ENCODE peak calls at places on chromosomes 16 and 17, in ten cellular contexts. C is fibroblast of lung, F is right lobe of liver, J is body of pancreas, N is BJ, L is uterus, G is AG04449, P is choroid plexus epithelial cell, A is DND-41, Y is heart left ventricle. R is an unnamed sample.

GRCh38 chr17:17714261-17714866 is 33.1 kb downstream of the RAI1 start:
- DNase-seq in N (no peak), Y (no peak), G (no peak), F (no peak), P (no peak), J (no peak), C (no peak), A (no peak), L (no peak), R (no peak)

GRCh38 chr16:17301593-17302135 is 169.1 kb downstream of the XYLT1 start:
- DNase-seq in L (no peak), J (peak; percentile 46), A (no peak), Y (no peak), G (no peak), F (no peak), C (no peak), P (no peak), N (no peak), R (no peak)

GRCh38 chr16:25223964-25224363 is 7.2 kb downstream of the AQP8 start:
- DNase-seq in C (no peak), L (no peak), F (no peak), N (no peak), Y (no peak), A (no peak), J (no peak), G (no peak), P (no peak), R (no peak)

GRCh38 chr16:29775742-29776408 is 2.2 kb upstream of the ZG16 start:
- DNase-seq in F (no peak), P (peak; percentile 20), Y (no peak), A (no peak), C (peak; percentile 48), L (no peak), J (no peak), N (no peak), G (no peak), R (peak; percentile 35)

GRCh38 chr16:66485361-66485760 is 58.3 kb downstream of the BEAN1 start:
- DNase-seq in P (no peak), N (no peak), C (no peak), G (no peak), L (no peak), Y (no peak), F (no peak), J (no peak), A (no peak), R (no peak)

GRCh38 chr17:77264617-77265230 is 124.0 kb downstream of the SEC14L1 start:
- DNase-seq in P (no peak), Y (no peak), J (no peak), N (no peak), C (no peak), A (no peak), L (no peak), F (no peak), G (no peak), R (no peak)

GRCh38 chr17:21460358-21460757 is 84.2 kb downstream of the KCNJ12 start:
- DNase-seq in L (no peak), F (no peak), P (peak; percentile 99), N (no peak), C (peak; percentile 93), J (no peak), A (no peak), G (no peak), Y (no peak), R (peak; percentile 46)

GRCh38 chr17:20059728-20060188 is 50.6 kb downstream of the SPECC1 start:
- DNase-seq in Y (no peak), P (no peak), J (no peak), N (no peak), G (no peak), F (no peak), L (no peak), A (no peak), C (peak; percentile 11), R (peak; percentile 40)

GRCh38 chr16:17829826-17830225 is 359.1 kb upstream of the XYLT1 start:
- DNase-seq in F (no peak), Y (no peak), J (no peak), N (no peak), G (peak; percentile 26), L (no peak), A (no peak), P (no peak), C (peak; percentile 24), R (no peak)

GRCh38 chr17:43020789-43021738 is 1.1 kb downstream of the VAT1 start:
- DNase-seq in F (peak; percentile 63), J (peak; percentile 64), A (peak; percentile 35), G (no peak), Y (peak; percentile 74), C (peak; percentile 58), L (peak; percentile 81), P (peak; percentile 70), N (no peak), R (peak; percentile 76)

GRCh38 chr17:1179635-1180433 is at the start of gene ABR:
- DNase-seq in L (peak; percentile 75), N (no peak), A (no peak), J (no peak), P (peak; percentile 33), G (no peak), Y (peak; percentile 66), F (peak; percentile 61), C (peak; percentile 32), R (peak; percentile 32)

GRCh38 chr17:65556014-65556909 is 5.2 kb downstream of the AXIN2 start:
- DNase-seq in F (peak; percentile 82), P (peak; percentile 79), N (no peak), C (peak; percentile 70), A (peak; percentile 87), Y (peak; percentile 66), G (no peak), J (peak; percentile 82), L (peak; percentile 88), R (peak; percentile 72)

GRCh38 chr17:10058924-10059683 is 139.3 kb downstream of the GAS7 start:
- DNase-seq in L (no peak), C (no peak), P (no peak), F (no peak), G (no peak), A (no peak), N (no peak), Y (no peak), J (no peak), R (no peak)

GRCh38 chr17:49210158-49211029 is at the start of the genes ABI3 and GNGT2:
- DNase-seq in L (peak; percentile 35), A (peak; percentile 89), G (no peak), Y (peak; percentile 64), J (peak; percentile 52), P (peak; percentile 46), N (no peak), F (peak; percentile 57), C (peak; percentile 37), R (peak; percentile 48)

GRCh38 chr17:4588391-4588790 is 4.1 kb downstream of the SMTNL2 start:
- DNase-seq in A (no peak), F (no peak), C (no peak), J (no peak), L (peak; percentile 41), Y (no peak), P (no peak), G (no peak), N (no peak), R (no peak)

DNA sequence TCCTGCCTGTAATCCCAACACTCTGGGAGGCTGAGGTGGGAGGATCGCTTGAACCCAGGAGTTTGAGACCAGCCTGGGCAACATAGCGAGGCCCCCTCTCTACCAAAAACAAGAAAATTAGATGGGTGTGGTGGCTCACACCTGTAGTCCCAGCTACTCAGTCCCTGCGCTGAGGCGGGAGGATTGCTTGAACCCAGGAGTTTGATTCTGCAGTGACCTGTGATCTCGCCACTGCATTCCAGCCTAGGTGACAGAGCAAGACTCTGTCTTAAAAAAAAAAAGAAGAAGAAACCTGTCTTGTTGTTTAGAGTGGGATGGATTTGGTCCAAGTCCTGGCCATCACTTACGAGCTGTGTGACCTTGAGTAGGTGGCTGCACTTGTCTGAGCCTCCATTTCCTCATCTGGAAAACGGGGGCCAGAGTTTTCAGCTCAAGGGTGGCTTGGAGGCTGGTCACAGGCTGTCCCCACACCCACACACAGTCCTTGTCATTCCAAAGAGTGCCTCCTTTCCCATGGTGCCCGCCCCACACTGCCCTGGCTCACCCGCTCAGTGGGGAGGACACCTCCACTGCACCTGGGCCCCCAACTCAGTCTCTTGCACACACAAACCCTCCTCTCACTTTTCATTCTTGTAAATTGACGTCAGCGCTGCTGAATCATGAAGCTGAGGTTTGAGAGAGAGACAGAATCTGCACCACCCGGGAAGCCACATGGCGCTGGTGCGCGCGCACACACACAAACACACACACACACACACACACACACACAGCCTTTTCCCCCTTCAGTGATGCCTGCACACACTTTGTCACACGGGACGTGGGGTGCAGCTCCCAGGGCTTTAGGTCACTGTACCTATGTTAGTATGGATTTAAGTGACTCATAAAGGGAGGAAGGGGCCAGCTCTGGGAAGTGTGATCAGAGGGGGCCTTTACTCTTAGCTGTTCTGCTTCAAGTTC is 4.2 kb downstream of the SOCS1 start:
- DNase-seq in J (peak; percentile 35), F (peak; percentile 41), L (no peak), P (peak; percentile 87), C (peak; percentile 85), A (peak; percentile 79), Y (no peak), N (no peak), G (peak; percentile 52), R (peak; percentile 50)
- H3K4me3 ChIP-seq in J (no peak overlapping the region), F (no peak overlapping the region), L (no peak overlapping the region), P (no peak overlapping the region), C (peak overlapping the region; percentile 44), A (peak overlapping the region; percentile 65), Y (no peak overlapping the region), N (no peak overlapping the region), G (no peak overlapping the region), R (peak overlapping the region; percentile 80)

GRCh38 chr17:41835800-41836549 is at the start of gene NT5C3B:
- DNase-seq in G (no peak), P (peak; percentile 13), Y (peak; percentile 68), J (peak; percentile 57), L (peak; percentile 52), A (peak; percentile 59), N (no peak), F (peak; percentile 65), C (no peak), R (peak; percentile 40)
- TF ChIP-seq CTCF in G (no peak), P (no peak), Y (no peak), J (no peak), L (no peak), A (no peak), N (no peak), F (no peak), C (no peak), R (no peak)

DNA sequence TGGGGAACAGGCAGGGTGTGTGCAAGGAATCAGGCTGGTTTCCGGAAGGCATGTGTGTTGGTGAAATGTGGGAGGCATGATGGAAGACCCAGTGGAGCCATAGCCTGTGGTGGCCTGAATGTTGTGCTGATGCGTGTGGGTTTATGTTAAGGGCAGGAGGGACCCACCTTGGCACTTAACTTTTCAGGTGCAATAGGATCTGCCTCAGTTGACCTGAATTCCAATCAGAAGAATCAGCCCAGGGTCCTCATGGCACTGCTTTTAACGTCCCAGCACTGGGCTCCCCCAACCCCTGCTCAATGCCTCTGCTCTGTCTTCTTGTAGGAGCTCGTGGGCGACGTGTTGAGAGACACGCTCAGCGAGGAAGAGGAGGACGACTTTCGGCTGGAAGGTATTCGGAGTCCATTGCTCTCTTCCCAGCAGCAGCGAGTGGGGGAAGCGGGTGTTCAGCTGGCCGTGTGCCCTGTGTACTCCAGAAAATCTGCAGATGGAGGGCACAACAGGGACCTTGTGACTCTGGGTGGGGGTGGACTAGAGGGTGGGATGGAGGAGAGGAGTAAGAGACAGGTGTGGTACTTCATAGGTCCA is 59.9 kb downstream of the NKD1 start:
- DNase-seq in J (no peak), F (no peak), A (no peak), G (no peak), C (no peak), L (no peak), P (no peak), N (no peak), Y (no peak), R (no peak)
- H3K4me3 ChIP-seq in J (no peak overlapping the region), F (no peak overlapping the region), A (no peak overlapping the region), G (no peak overlapping the region), C (no peak overlapping the region), L (no peak overlapping the region), P (no peak overlapping the region), N (no peak overlapping the region), Y (no peak overlapping the region), R (no peak overlapping the region)

GRCh38 chr16:80899804-80900592 is 95.6 kb upstream of the CDYL2 start:
- DNase-seq in N (no peak), Y (peak; percentile 83), C (peak; percentile 86), G (no peak), L (peak; percentile 63), J (peak; percentile 93), P (peak; percentile 95), F (peak; percentile 81), A (no peak), R (peak; percentile 97)
- TF ChIP-seq CTCF in N (no peak), Y (no peak), C (no peak), G (no peak), L (no peak), J (no peak), P (no peak), F (no peak), A (no peak), R (no peak)